ENCODE peak calls at places on chromosomes 16 and 17, in four cellular contexts. T, S, U and Z are unnamed samples.
A peak's percentile ranks its signal among the peaks of the same experiment; 100 is the strongest.

GRCh38 chr17:63150994-63151464 is 185.0 kb downstream of the TANC2 start:
- DNase-seq in T (no peak), S (no peak), U (no peak), Z (no peak)

GRCh38 chr16:74997042-74997491 is 1.8 kb upstream of the ZNRF1 start:
- DNase-seq in T (no peak), S (no peak), U (no peak), Z (no peak)

GRCh38 chr16:60636117-60636516 is 1400.1 kb downstream of the CDH8 start:
- DNase-seq in T (no peak), S (no peak), U (no peak), Z (no peak)

GRCh38 chr16:67419502-67419901 is 3.2 kb upstream of the ZDHHC1 start:
- DNase-seq in T (no peak), S (no peak), U (peak; percentile 12), Z (no peak)

GRCh38 chr17:62648954-62649294 is 21.5 kb downstream of the MRC2 start:
- DNase-seq in T (no peak), S (no peak), U (no peak), Z (no peak)

GRCh38 chr17:72502940-72503341 is 382.1 kb downstream of the SOX9 start:
- DNase-seq in T (no peak), S (no peak), U (no peak), Z (no peak)

GRCh38 chr17:1159781-1160180 is 20.0 kb downstream of the ABR start:
- DNase-seq in T (no peak), S (no peak), U (no peak), Z (no peak)

GRCh38 chr17:80752369-80752705 is 207.7 kb downstream of the RPTOR start:
- DNase-seq in T (no peak), S (no peak), U (no peak), Z (no peak)

GRCh38 chr16:89369266-89369895 is 121.0 kb downstream of the ANKRD11 start:
- DNase-seq in T (no peak), S (no peak), U (no peak), Z (no peak)

GRCh38 chr17:73653810-73654209 is 9.6 kb upstream of the SDK2 start:
- DNase-seq in T (no peak), S (no peak), U (no peak), Z (no peak)

GRCh38 chr16:11121083-11121482 is 134.9 kb downstream of the SOCS1 start:
- DNase-seq in T (no peak), S (no peak), U (no peak), Z (no peak)

GRCh38 chr16:17138801-17139200 is 332.0 kb downstream of the XYLT1 start:
- DNase-seq in T (no peak), S (no peak), U (no peak), Z (no peak)

GRCh38 chr16:26645629-26646028 is 421.1 kb upstream of the C16orf82 start:
- DNase-seq in T (peak; percentile 22), S (no peak), U (no peak), Z (peak; percentile 73)
- TF ChIP-seq CTCF in T (peak; percentile 49), S (no peak), U (no peak), Z (peak; percentile 84)

GRCh38 chr16:27801259-27801945 is 251.5 kb downstream of the KATNIP start:
- DNase-seq in T (no peak), S (no peak), U (no peak), Z (no peak)
- TF ChIP-seq CTCF in T (no peak), S (no peak), U (no peak), Z (no peak)

GRCh38 chr17:44996304-44996703 is 28.2 kb upstream of the C1QL1 start:
- DNase-seq in T (no peak), S (no peak), U (no peak), Z (no peak)

GRCh38 chr17:44995602-44996001 is 27.5 kb upstream of the C1QL1 start:
- DNase-seq in T (no peak), S (no peak), U (no peak), Z (no peak)

GRCh38 chr17:44999433-44999832 is 31.3 kb upstream of the C1QL1 start:
- DNase-seq in T (no peak), S (no peak), U (no peak), Z (no peak)

GRCh38 chr17:44998646-44999045 is 30.5 kb upstream of the C1QL1 start:
- DNase-seq in T (no peak), S (no peak), U (no peak), Z (no peak)

GRCh38 chr17:44997733-44998520 is 29.8 kb upstream of the C1QL1 start:
- DNase-seq in T (no peak), S (no peak), U (no peak), Z (no peak)
- TF ChIP-seq CTCF in T (no peak), S (no peak), U (no peak), Z (no peak)

GRCh38 chr17:56594528-56595418 is 1.3 kb downstream of the NOG start:
- DNase-seq in T (no peak), S (no peak), U (peak; percentile 63), Z (peak; percentile 57)
- TF ChIP-seq CTCF in T (no peak), S (no peak), U (no peak), Z (no peak)

GRCh38 chr17:76528528-76529223 is 8.8 kb downstream of the CYGB start:
- DNase-seq in T (peak; percentile 48), S (no peak), U (peak; percentile 78), Z (no peak)
- TF ChIP-seq CTCF in T (no peak), S (no peak), U (no peak), Z (no peak)

GRCh38 chr17:82748756-82749155 is 3.1 kb upstream of the TBCD start:
- DNase-seq in T (no peak), S (peak; percentile 49), U (peak; percentile 25), Z (no peak)
- TF ChIP-seq CTCF in T (no peak), S (no peak), U (no peak), Z (no peak)